ENCODE peak calls at places on chromosomes 16 and 17, in seven cellular contexts. One of them, this sample, is unnamed.

GRCh38 chr16:1082952-1083675 is 10.6 kb downstream of the SSTR5 start:
- DNase-seq in H1: no peak
- DNase-seq in neuronal stem cell: no peak
- DNase-seq in IMR-90: no peak
- DNase-seq in H9: no peak
- DNase-seq in mesenchymal stem cell: no peak
- DNase-seq in trophoblast cell: no peak
- DNase-seq in this sample: no peak

GRCh38 chr16:85055503-85056210 is 28.1 kb downstream of the KIAA0513 start:
- DNase-seq in H1: no peak
- DNase-seq in neuronal stem cell: no peak
- DNase-seq in IMR-90: peak
- DNase-seq in H9: no peak
- DNase-seq in mesenchymal stem cell: peak
- DNase-seq in trophoblast cell: peak
- DNase-seq in this sample: peak

GRCh38 chr16:66091462-66091861 is 275.0 kb upstream of the CDH5 start:
- DNase-seq in H1: no peak
- DNase-seq in neuronal stem cell: no peak
- DNase-seq in IMR-90: peak
- DNase-seq in H9: no peak
- DNase-seq in mesenchymal stem cell: peak
- DNase-seq in trophoblast cell: no peak
- DNase-seq in this sample: no peak

GRCh38 chr16:84228321-84228838 is 11.4 kb downstream of the KCNG4 start:
- DNase-seq in H1: peak
- DNase-seq in neuronal stem cell: peak
- DNase-seq in IMR-90: peak
- DNase-seq in H9: peak
- DNase-seq in mesenchymal stem cell: peak
- DNase-seq in trophoblast cell: no peak
- DNase-seq in this sample: peak

GRCh38 chr16:87457051-87457611 is 35.7 kb downstream of the ZCCHC14 start:
- DNase-seq in H1: no peak
- DNase-seq in neuronal stem cell: no peak
- DNase-seq in IMR-90: peak
- DNase-seq in H9: no peak
- DNase-seq in mesenchymal stem cell: peak
- DNase-seq in trophoblast cell: no peak
- DNase-seq in this sample: no peak

GRCh38 chr17:77025781-77026180 is 115.0 kb upstream of the SEC14L1 start:
- DNase-seq in H1: no peak
- DNase-seq in neuronal stem cell: no peak
- DNase-seq in IMR-90: no peak
- DNase-seq in H9: no peak
- DNase-seq in mesenchymal stem cell: no peak
- DNase-seq in trophoblast cell: no peak
- DNase-seq in this sample: no peak

GRCh38 chr17:64148017-64148631 is 18.2 kb upstream of the ERN1 start:
- DNase-seq in H1: no peak
- DNase-seq in neuronal stem cell: no peak
- DNase-seq in IMR-90: no peak
- DNase-seq in H9: no peak
- DNase-seq in mesenchymal stem cell: peak
- DNase-seq in trophoblast cell: no peak
- DNase-seq in this sample: peak

GRCh38 chr16:8948069-8948593 is 15.6 kb downstream of the USP7 start:
- DNase-seq in H1: no peak
- DNase-seq in neuronal stem cell: no peak
- DNase-seq in IMR-90: no peak
- DNase-seq in H9: no peak
- DNase-seq in mesenchymal stem cell: no peak
- DNase-seq in trophoblast cell: no peak
- DNase-seq in this sample: no peak

GRCh38 chr17:78324391-78325075 is 35.3 kb downstream of the SOCS3 start:
- DNase-seq in H1: peak
- DNase-seq in neuronal stem cell: no peak
- DNase-seq in IMR-90: peak
- DNase-seq in H9: peak
- DNase-seq in mesenchymal stem cell: peak
- DNase-seq in trophoblast cell: no peak
- DNase-seq in this sample: peak

GRCh38 chr17:43540821-43541674 is 5.1 kb downstream of the ETV4 start:
- DNase-seq in H1: peak
- DNase-seq in neuronal stem cell: no peak
- DNase-seq in IMR-90: no peak
- DNase-seq in H9: peak
- DNase-seq in mesenchymal stem cell: peak
- DNase-seq in trophoblast cell: no peak
- DNase-seq in this sample: peak

GRCh38 chr16:56551796-56552738 is 12.8 kb upstream of the MT4 start:
- DNase-seq in H1: no peak
- DNase-seq in neuronal stem cell: no peak
- DNase-seq in IMR-90: no peak
- DNase-seq in H9: no peak
- DNase-seq in mesenchymal stem cell: no peak
- DNase-seq in trophoblast cell: no peak
- DNase-seq in this sample: no peak

GRCh38 chr17:81340606-81341346 is 45.7 kb upstream of the SLC38A10 start:
- DNase-seq in H1: peak
- DNase-seq in neuronal stem cell: no peak
- DNase-seq in IMR-90: no peak
- DNase-seq in H9: peak
- DNase-seq in mesenchymal stem cell: peak
- DNase-seq in trophoblast cell: no peak
- DNase-seq in this sample: no peak

GRCh38 chr17:27319536-27320221 is 25.8 kb downstream of the WSB1 start:
- DNase-seq in H1: peak
- DNase-seq in neuronal stem cell: no peak
- DNase-seq in IMR-90: peak
- DNase-seq in H9: peak
- DNase-seq in mesenchymal stem cell: peak
- DNase-seq in trophoblast cell: no peak
- DNase-seq in this sample: peak

GRCh38 chr16:3256876-3257465 is 538 bp upstream of the MEFV start:
- DNase-seq in H1: no peak
- DNase-seq in neuronal stem cell: no peak
- DNase-seq in IMR-90: peak
- DNase-seq in H9: no peak
- DNase-seq in mesenchymal stem cell: no peak
- DNase-seq in trophoblast cell: no peak
- DNase-seq in this sample: no peak

GRCh38 chr16:50667497-50668367 is 13.4 kb downstream of the SNX20 start:
- DNase-seq in H1: no peak
- DNase-seq in neuronal stem cell: no peak
- DNase-seq in IMR-90: no peak
- DNase-seq in H9: no peak
- DNase-seq in mesenchymal stem cell: no peak
- DNase-seq in trophoblast cell: no peak
- DNase-seq in this sample: peak

GRCh38 chr17:29645516-29646051 is 22.9 kb upstream of the CORO6 start:
- DNase-seq in H1: no peak
- DNase-seq in neuronal stem cell: no peak
- DNase-seq in IMR-90: peak
- DNase-seq in H9: no peak
- DNase-seq in mesenchymal stem cell: peak
- DNase-seq in trophoblast cell: no peak
- DNase-seq in this sample: no peak

GRCh38 chr16:7471268-7471667 is 138.6 kb downstream of the RBFOX1 start:
- DNase-seq in H1: no peak
- DNase-seq in neuronal stem cell: no peak
- DNase-seq in IMR-90: no peak
- DNase-seq in H9: no peak
- DNase-seq in mesenchymal stem cell: no peak
- DNase-seq in trophoblast cell: no peak
- DNase-seq in this sample: no peak

GRCh38 chr16:49280022-49280741 is 1.5 kb downstream of the CBLN1 start:
- DNase-seq in H1: peak
- DNase-seq in neuronal stem cell: no peak
- DNase-seq in IMR-90: no peak
- DNase-seq in H9: peak
- DNase-seq in mesenchymal stem cell: no peak
- DNase-seq in trophoblast cell: no peak
- DNase-seq in this sample: peak

GRCh38 chr16:58411736-58412614 is 19.7 kb downstream of the GINS3 start:
- DNase-seq in H1: no peak
- DNase-seq in neuronal stem cell: no peak
- DNase-seq in IMR-90: no peak
- DNase-seq in H9: no peak
- DNase-seq in mesenchymal stem cell: no peak
- DNase-seq in trophoblast cell: no peak
- DNase-seq in this sample: peak

GRCh38 chr17:40321502-40322416 is 12.8 kb downstream of the RARA start:
- DNase-seq in H1: no peak
- DNase-seq in neuronal stem cell: no peak
- DNase-seq in IMR-90: no peak
- DNase-seq in H9: peak
- DNase-seq in mesenchymal stem cell: no peak
- DNase-seq in trophoblast cell: no peak
- DNase-seq in this sample: no peak

GRCh38 chr17:40323731-40324650 is 15.0 kb downstream of the RARA start:
- DNase-seq in H1: no peak
- DNase-seq in neuronal stem cell: no peak
- DNase-seq in IMR-90: peak
- DNase-seq in H9: no peak
- DNase-seq in mesenchymal stem cell: no peak
- DNase-seq in trophoblast cell: no peak
- DNase-seq in this sample: no peak

GRCh38 chr17:40325156-40326013 is 16.4 kb downstream of the RARA start:
- DNase-seq in H1: no peak
- DNase-seq in neuronal stem cell: no peak
- DNase-seq in IMR-90: no peak
- DNase-seq in H9: no peak
- DNase-seq in mesenchymal stem cell: no peak
- DNase-seq in trophoblast cell: no peak
- DNase-seq in this sample: no peak

GRCh38 chr17:40322417-40323315 is 13.7 kb downstream of the RARA start:
- DNase-seq in H1: no peak
- DNase-seq in neuronal stem cell: no peak
- DNase-seq in IMR-90: peak
- DNase-seq in H9: peak
- DNase-seq in mesenchymal stem cell: peak
- DNase-seq in trophoblast cell: no peak
- DNase-seq in this sample: peak

DNA sequence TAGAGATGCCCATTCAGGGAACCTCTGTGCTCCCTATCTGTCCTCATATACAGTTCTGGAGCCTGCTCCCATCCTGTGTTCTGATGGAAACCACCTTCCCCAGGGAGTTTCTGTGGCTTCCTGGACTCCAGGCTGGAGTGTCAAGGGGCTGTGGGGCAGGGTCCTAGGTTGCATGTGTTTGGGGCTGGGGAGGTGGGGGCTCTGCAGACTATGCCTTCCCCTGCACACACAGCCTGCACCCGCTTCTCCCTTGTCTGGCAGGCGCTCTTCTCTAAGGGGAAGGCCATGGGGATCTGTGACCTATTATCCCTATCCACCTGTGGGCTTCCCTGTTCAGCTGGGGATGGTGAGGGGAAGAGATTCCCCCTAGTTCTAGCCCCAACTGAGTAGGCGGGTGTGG is 14.3 kb downstream of the RARA start:
- DNase-seq in H1: no peak
- DNase-seq in neuronal stem cell: no peak
- DNase-seq in IMR-90: no peak
- DNase-seq in H9: no peak
- DNase-seq in mesenchymal stem cell: no peak
- DNase-seq in trophoblast cell: no peak
- DNase-seq in this sample: no peak
- H3K9ac ChIP-seq in H1: no peak
- H3K9ac ChIP-seq in neuronal stem cell: no peak
- H3K9ac ChIP-seq in IMR-90: no peak
- H3K9ac ChIP-seq in H9: no peak
- H3K9ac ChIP-seq in mesenchymal stem cell: peak
- H3K9ac ChIP-seq in trophoblast cell: no peak
- H3K9ac ChIP-seq in this sample: no peak

GRCh38 chr17:19301973-19302372 is 60.5 kb downstream of the B9D1 start:
- DNase-seq in H1: no peak
- DNase-seq in neuronal stem cell: no peak
- DNase-seq in IMR-90: no peak
- DNase-seq in H9: no peak
- DNase-seq in mesenchymal stem cell: no peak
- DNase-seq in trophoblast cell: no peak
- DNase-seq in this sample: no peak
- H2BK120ac ChIP-seq in H1: no peak
- H2BK120ac ChIP-seq in neuronal stem cell: no peak
- H2BK120ac ChIP-seq in IMR-90: no peak
- H2BK120ac ChIP-seq in H9: no peak
- H2BK120ac ChIP-seq in mesenchymal stem cell: no peak
- H2BK120ac ChIP-seq in trophoblast cell: no peak
- H2BK120ac ChIP-seq in this sample: no peak

GRCh38 chr17:51374220-51374619 is 113.9 kb downstream of the UTP18 start:
- DNase-seq in H1: no peak
- DNase-seq in neuronal stem cell: no peak
- DNase-seq in IMR-90: no peak
- DNase-seq in H9: no peak
- DNase-seq in mesenchymal stem cell: no peak
- DNase-seq in trophoblast cell: no peak
- DNase-seq in this sample: no peak
- H3K9ac ChIP-seq in H1: no peak
- H3K9ac ChIP-seq in neuronal stem cell: no peak
- H3K9ac ChIP-seq in IMR-90: no peak
- H3K9ac ChIP-seq in H9: no peak
- H3K9ac ChIP-seq in mesenchymal stem cell: no peak
- H3K9ac ChIP-seq in trophoblast cell: no peak
- H3K9ac ChIP-seq in this sample: no peak

GRCh38 chr17:7408863-7409262 is 1.2 kb downstream of the NLGN2 start:
- DNase-seq in H1: no peak
- DNase-seq in neuronal stem cell: no peak
- DNase-seq in IMR-90: no peak
- DNase-seq in H9: no peak
- DNase-seq in mesenchymal stem cell: no peak
- DNase-seq in trophoblast cell: no peak
- DNase-seq in this sample: no peak

GRCh38 chr17:7407033-7407432 is 612 bp upstream of the NLGN2 start:
- DNase-seq in H1: no peak
- DNase-seq in neuronal stem cell: no peak
- DNase-seq in IMR-90: no peak
- DNase-seq in H9: no peak
- DNase-seq in mesenchymal stem cell: no peak
- DNase-seq in trophoblast cell: no peak
- DNase-seq in this sample: no peak

GRCh38 chr17:7407483-7408231 is at the start of gene NLGN2:
- DNase-seq in H1: no peak
- DNase-seq in neuronal stem cell: no peak
- DNase-seq in IMR-90: no peak
- DNase-seq in H9: no peak
- DNase-seq in mesenchymal stem cell: no peak
- DNase-seq in trophoblast cell: peak
- DNase-seq in this sample: no peak

GRCh38 chr17:7409716-7410115 is 2.1 kb downstream of the NLGN2 start:
- DNase-seq in H1: no peak
- DNase-seq in neuronal stem cell: no peak
- DNase-seq in IMR-90: no peak
- DNase-seq in H9: no peak
- DNase-seq in mesenchymal stem cell: no peak
- DNase-seq in trophoblast cell: no peak
- DNase-seq in this sample: no peak

DNA sequence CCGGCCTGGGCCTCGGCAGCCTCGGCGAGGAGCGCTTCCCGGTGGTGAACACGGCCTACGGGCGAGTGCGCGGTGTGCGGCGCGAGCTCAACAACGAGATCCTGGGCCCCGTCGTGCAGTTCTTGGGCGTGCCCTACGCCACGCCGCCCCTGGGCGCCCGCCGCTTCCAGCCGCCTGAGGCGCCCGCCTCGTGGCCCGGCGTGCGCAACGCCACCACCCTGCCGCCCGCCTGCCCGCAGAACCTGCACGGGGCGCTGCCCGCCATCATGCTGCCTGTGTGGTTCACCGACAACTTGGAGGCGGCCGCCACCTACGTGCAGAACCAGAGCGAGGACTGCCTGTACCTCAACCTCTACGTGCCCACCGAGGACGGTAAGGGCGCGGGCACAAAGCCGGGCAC is 696 bp downstream of the NLGN2 start:
- DNase-seq in H1: no peak
- DNase-seq in neuronal stem cell: no peak
- DNase-seq in IMR-90: no peak
- DNase-seq in H9: no peak
- DNase-seq in mesenchymal stem cell: no peak
- DNase-seq in trophoblast cell: peak
- DNase-seq in this sample: no peak
- H2BK120ac ChIP-seq in H1: no peak
- H2BK120ac ChIP-seq in neuronal stem cell: no peak
- H2BK120ac ChIP-seq in IMR-90: no peak
- H2BK120ac ChIP-seq in H9: no peak
- H2BK120ac ChIP-seq in mesenchymal stem cell: no peak
- H2BK120ac ChIP-seq in trophoblast cell: no peak
- H2BK120ac ChIP-seq in this sample: no peak

This sample was measured in mesendoderm.